ENCODE peak calls at places on chromosomes 4 and X, in seven cellular contexts. W is omental fat pad, R is mucosa of descending colon, K is osteocyte, H is tibial nerve, L is MM.1S, A is foreskin fibroblast. B is an unnamed sample.

GRCh38 chr4:54213001-54213400 is 16.1 kb upstream of the PDGFRA start:
- DNase-seq in W (no peak), R (no peak), K (no peak), H (no peak), L (no peak), A (no peak), B (no peak)

GRCh38 chr4:136946307-136946907 is 585.9 kb downstream of the PCDH18 start:
- DNase-seq in W (no peak), R (no peak), K (no peak), H (no peak), L (no peak), A (no peak), B (no peak)

GRCh38 chrX:38882894-38883620 is 81.8 kb downstream of the MID1IP1 start:
- DNase-seq in W (no peak), R (no peak), K (no peak), H (no peak), L (no peak), A (peak), B (no peak)

GRCh38 chr4:128653514-128654420 is 155.7 kb upstream of the JADE1 start:
- DNase-seq in W (no peak), R (peak), K (no peak), H (no peak), L (no peak), A (peak), B (no peak)

GRCh38 chr4:157220026-157220881 is at the start of gene GRIA2:
- DNase-seq in W (no peak), R (peak), K (peak), H (no peak), L (no peak), A (peak), B (peak)

GRCh38 chr4:61915501-61915900 is 715.4 kb downstream of the ADGRL3 start:
- DNase-seq in W (no peak), R (no peak), K (no peak), H (no peak), L (no peak), A (no peak), B (no peak)

GRCh38 chr4:113052379-113052951 is 3.0 kb downstream of the ANK2 start:
- DNase-seq in W (no peak), R (no peak), K (no peak), H (no peak), L (no peak), A (peak), B (no peak)

GRCh38 chr4:1249148-1249730 is 309 bp upstream of the CTBP1 start:
- DNase-seq in W (no peak), R (peak), K (peak), H (peak), L (peak), A (peak), B (peak)

GRCh38 chr4:60683357-60683756 is 516.8 kb upstream of the ADGRL3 start:
- DNase-seq in W (no peak), R (no peak), K (no peak), H (no peak), L (no peak), A (peak), B (no peak)

GRCh38 chr4:41346306-41347061 is 89.8 kb downstream of the UCHL1 start:
- DNase-seq in W (no peak), R (no peak), K (no peak), H (no peak), L (no peak), A (peak), B (no peak)

GRCh38 chrX:30572004-30572403 is 5.6 kb downstream of the TASL start:
- DNase-seq in W (no peak), R (no peak), K (no peak), H (no peak), L (no peak), A (no peak), B (no peak)

GRCh38 chr4:48167538-48168263 is 33.7 kb upstream of the TXK start:
- DNase-seq in W (no peak), R (no peak), K (no peak), H (no peak), L (no peak), A (no peak), B (no peak)

GRCh38 chr4:161496-162284 is 37.4 kb downstream of the ZNF718 start:
- DNase-seq in W (no peak), R (no peak), K (no peak), H (no peak), L (no peak), A (no peak), B (no peak)

GRCh38 chrX:17413228-17413627 is 38.2 kb downstream of the NHS start:
- DNase-seq in W (no peak), R (no peak), K (no peak), H (no peak), L (no peak), A (peak), B (no peak)

GRCh38 chr4:48268956-48269860 is at the start of gene TEC:
- DNase-seq in W (no peak), R (no peak), K (no peak), H (peak), L (peak), A (peak), B (peak)

GRCh38 chr4:40305329-40306193 is 29.6 kb upstream of the CHRNA9 start:
- DNase-seq in W (no peak), R (no peak), K (no peak), H (no peak), L (peak), A (no peak), B (no peak)

GRCh38 chrX:73863268-73863667 is 300.3 kb downstream of the CHIC1 start:
- DNase-seq in W (no peak), R (no peak), K (peak), H (no peak), L (no peak), A (no peak), B (no peak)

GRCh38 chr4:10096201-10096975 is 20.2 kb downstream of the WDR1 start:
- DNase-seq in W (peak), R (peak), K (no peak), H (peak), L (peak), A (peak), B (no peak)

GRCh38 chrX:110310896-110311295 is 7.0 kb downstream of the AMMECR1 start:
- DNase-seq in W (no peak), R (no peak), K (no peak), H (no peak), L (peak), A (no peak), B (no peak)

GRCh38 chrX:150573702-150574101 is 5.3 kb downstream of the MTM1 start:
- DNase-seq in W (no peak), R (peak), K (no peak), H (no peak), L (no peak), A (no peak), B (no peak)
- TF ChIP-seq CTCF in W (no peak), R (no peak), K (no peak), H (no peak), L (no peak), A (no peak), B (no peak)

GRCh38 chrX:125203737-125204578 is 115.7 kb upstream of the TEX13C start:
- DNase-seq in W (no peak), R (no peak), K (no peak), H (no peak), L (peak), A (no peak), B (peak)

GRCh38 chrX:125205918-125206665 is 113.6 kb upstream of the TEX13C start:
- DNase-seq in W (no peak), R (peak), K (no peak), H (no peak), L (no peak), A (no peak), B (peak)

GRCh38 chrX:125202486-125203378 is 116.9 kb upstream of the TEX13C start:
- DNase-seq in W (no peak), R (peak), K (no peak), H (no peak), L (no peak), A (no peak), B (peak)

GRCh38 chrX:125203379-125203736 is 116.3 kb upstream of the TEX13C start:
- DNase-seq in W (no peak), R (no peak), K (no peak), H (no peak), L (no peak), A (no peak), B (peak)

GRCh38 chrX:125205084-125205917 is 114.4 kb upstream of the TEX13C start:
- DNase-seq in W (no peak), R (peak), K (no peak), H (peak), L (no peak), A (no peak), B (peak)
- TF ChIP-seq CTCF in W (no peak), R (no peak), K (peak), H (no peak), L (no peak), A (no peak), B (no peak)

GRCh38 chr4:26420903-26421302 is 69.4 kb downstream of the CCKAR start:
- DNase-seq in W (no peak), R (no peak), K (no peak), H (no peak), L (no peak), A (no peak), B (no peak)

GRCh38 chr4:26425953-26426352 is 64.3 kb downstream of the CCKAR start:
- DNase-seq in W (no peak), R (no peak), K (no peak), H (no peak), L (no peak), A (no peak), B (no peak)

GRCh38 chr4:26424143-26424542 is 66.1 kb downstream of the CCKAR start:
- DNase-seq in W (no peak), R (no peak), K (no peak), H (no peak), L (no peak), A (no peak), B (no peak)

GRCh38 chr4:26426892-26427291 is 63.4 kb downstream of the CCKAR start:
- DNase-seq in W (no peak), R (no peak), K (no peak), H (no peak), L (no peak), A (no peak), B (no peak)

GRCh38 chr4:26424838-26425237 is 65.4 kb downstream of the CCKAR start:
- DNase-seq in W (no peak), R (no peak), K (no peak), H (no peak), L (no peak), A (no peak), B (no peak)
- TF ChIP-seq CTCF in W (no peak), R (no peak), K (peak), H (no peak), L (no peak), A (no peak), B (no peak)

GRCh38 chr4:3193531-3194203 is 55.3 kb upstream of the MSANTD1 start:
- DNase-seq in W (no peak), R (no peak), K (no peak), H (no peak), L (no peak), A (no peak), B (no peak)
- TF ChIP-seq CTCF in W (no peak), R (no peak), K (peak), H (no peak), L (peak), A (peak), B (no peak)

DNA sequence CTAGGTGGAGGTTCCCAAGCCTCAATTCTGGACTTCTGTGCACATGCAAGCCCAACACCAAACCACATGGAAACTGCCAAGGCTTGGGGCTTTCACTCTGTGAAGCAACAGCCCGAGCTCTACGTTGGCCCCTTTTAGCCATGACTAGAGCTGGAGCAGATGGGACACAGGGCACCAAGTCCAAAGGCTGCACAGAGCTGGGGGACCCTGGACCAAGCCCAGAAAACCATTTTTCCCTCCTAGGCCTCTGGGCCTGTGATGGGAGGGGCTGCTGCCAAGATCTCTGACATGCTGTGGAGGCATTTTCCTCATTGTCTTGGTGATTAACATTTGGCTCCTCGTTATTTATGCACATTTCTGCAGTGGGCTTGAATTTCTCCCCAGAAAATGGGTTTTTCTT is 258.7 kb upstream of the ACTRT1 start:
- DNase-seq in W (no peak), R (no peak), K (no peak), H (no peak), L (no peak), A (no peak), B (no peak)
- TF ChIP-seq CTCF in W (no peak), R (no peak), K (no peak), H (no peak), L (no peak), A (no peak), B (no peak)

GRCh38 chr4:35541888-35542213 is 702.5 kb downstream of the ARAP2 start:
- DNase-seq in W (no peak), R (no peak), K (no peak), H (no peak), L (peak), A (no peak), B (no peak)
- TF ChIP-seq CTCF in W (no peak), R (no peak), K (no peak), H (no peak), L (peak), A (no peak), B (no peak)

DNA sequence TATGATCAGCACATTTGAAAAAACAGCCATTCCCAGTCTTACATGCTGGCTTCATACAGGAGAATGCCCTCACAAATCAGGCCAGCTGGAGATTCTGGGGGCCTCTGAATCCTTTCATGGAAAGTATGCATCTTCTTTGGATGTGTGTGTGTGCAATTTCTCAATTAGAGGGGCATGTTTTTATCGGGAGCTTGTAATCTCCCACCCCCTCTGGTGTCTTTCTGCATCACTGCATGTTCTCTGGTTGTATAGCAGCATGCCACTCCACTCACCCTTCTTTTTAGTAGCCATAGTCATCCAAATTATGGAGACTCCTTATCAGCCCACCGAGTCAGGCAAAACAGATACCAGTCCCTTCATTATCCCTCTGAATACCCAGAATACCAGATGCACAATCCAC is 282.2 kb upstream of the SLIT2 start:
- DNase-seq in W (no peak), R (no peak), K (no peak), H (no peak), L (no peak), A (no peak), B (no peak)
- TF ChIP-seq CTCF in W (no peak), R (no peak), K (peak), H (no peak), L (no peak), A (no peak), B (no peak)

GRCh38 chr4:58732973-58733372 is 1622.8 kb upstream of the IGFBP7 start:
- DNase-seq in W (no peak), R (no peak), K (no peak), H (no peak), L (no peak), A (no peak), B (no peak)
- TF ChIP-seq CTCF in W (no peak), R (no peak), K (peak), H (no peak), L (peak), A (no peak), B (no peak)

GRCh38 chr4:100966846-100967245 is 380.5 kb downstream of the PPP3CA start:
- DNase-seq in W (no peak), R (no peak), K (no peak), H (no peak), L (no peak), A (no peak), B (no peak)
- TF ChIP-seq CTCF in W (no peak), R (no peak), K (no peak), H (no peak), L (no peak), A (no peak), B (no peak)

GRCh38 chr4:123621072-123621705 is 224.6 kb downstream of the SPRY1 start:
- DNase-seq in W (no peak), R (no peak), K (no peak), H (no peak), L (no peak), A (no peak), B (no peak)

GRCh38 chr4:123624959-123625358 is 228.4 kb downstream of the SPRY1 start:
- DNase-seq in W (no peak), R (no peak), K (no peak), H (no peak), L (peak), A (no peak), B (no peak)

GRCh38 chr4:123623611-123624010 is 227.0 kb downstream of the SPRY1 start:
- DNase-seq in W (no peak), R (no peak), K (no peak), H (no peak), L (no peak), A (no peak), B (no peak)

GRCh38 chr4:123619895-123620294 is 223.3 kb downstream of the SPRY1 start:
- DNase-seq in W (no peak), R (no peak), K (no peak), H (no peak), L (no peak), A (no peak), B (no peak)

GRCh38 chr4:123622572-123622971 is 226.0 kb downstream of the SPRY1 start:
- DNase-seq in W (no peak), R (no peak), K (no peak), H (no peak), L (no peak), A (no peak), B (no peak)
- TF ChIP-seq CTCF in W (no peak), R (no peak), K (peak), H (no peak), L (no peak), A (no peak), B (peak)

B was measured in endothelial cell.